ENCODE peak calls at places on chromosomes 13 and 19, in four cellular contexts. V is tibial nerve, L is lung, B is SK-N-SH. R is an unnamed sample. For H3K27me3, the result is how much of the 10 kb centered on the place peaks cover.

GRCh38 chr19:11020982-11021759 is 60.3 kb downstream of the SMARCA4 start:
- DNase-seq in L (no peak), V (no peak), B (no peak), R (no peak)

GRCh38 chr19:35149463-35149862 is 5.1 kb upstream of the FXYD5 start:
- DNase-seq in B (no peak), L (no peak), V (no peak), R (no peak)

GRCh38 chr13:26759907-26760834 is at the start of gene GPR12:
- DNase-seq in B (peak), L (no peak), V (no peak), R (no peak)

GRCh38 chr13:61727714-61728275 is 312.1 kb upstream of the PCDH20 start:
- DNase-seq in V (no peak), L (no peak), B (no peak), R (no peak)

GRCh38 chr19:2039082-2039958 is 11.7 kb downstream of the MKNK2 start:
- DNase-seq in L (no peak), V (no peak), B (no peak), R (no peak)

GRCh38 chr19:31354919-31355318 is 5.7 kb upstream of the TSHZ3 start:
- DNase-seq in V (no peak), B (no peak), L (no peak), R (no peak)

GRCh38 chr13:41137951-41138350 is 5.3 kb upstream of the KBTBD6 start:
- DNase-seq in V (no peak), B (no peak), L (no peak), R (no peak)

GRCh38 chr13:26946675-26947342 is 186.2 kb upstream of the GPR12 start:
- DNase-seq in L (no peak), V (no peak), B (peak), R (no peak)

GRCh38 chr19:33133438-33134031 is 1.6 kb downstream of the WDR88 start:
- DNase-seq in B (peak), V (no peak), L (no peak), R (no peak)

GRCh38 chr19:35518313-35518712 is 4.9 kb upstream of the DMKN start:
- DNase-seq in L (no peak), V (no peak), B (no peak), R (no peak)

GRCh38 chr13:67229438-67230242 is 496 bp downstream of the PCDH9 start:
- DNase-seq in V (no peak), L (no peak), B (peak), R (no peak)

GRCh38 chr13:75544681-75545333 is 4.8 kb upstream of the UCHL3 start:
- DNase-seq in B (no peak), L (no peak), V (no peak), R (no peak)

GRCh38 chr19:29211562-29212416 is 1.2 kb downstream of the UQCRFS1 start:
- DNase-seq in V (no peak), B (peak), L (peak), R (no peak)

GRCh38 chr19:4399871-4400768 is at the start of gene SH3GL1:
- DNase-seq in V (peak), B (peak), L (peak), R (peak)
- H3K27me3 ChIP-seq in V (under half), B (under half), L (under half), R (under half)

DNA sequence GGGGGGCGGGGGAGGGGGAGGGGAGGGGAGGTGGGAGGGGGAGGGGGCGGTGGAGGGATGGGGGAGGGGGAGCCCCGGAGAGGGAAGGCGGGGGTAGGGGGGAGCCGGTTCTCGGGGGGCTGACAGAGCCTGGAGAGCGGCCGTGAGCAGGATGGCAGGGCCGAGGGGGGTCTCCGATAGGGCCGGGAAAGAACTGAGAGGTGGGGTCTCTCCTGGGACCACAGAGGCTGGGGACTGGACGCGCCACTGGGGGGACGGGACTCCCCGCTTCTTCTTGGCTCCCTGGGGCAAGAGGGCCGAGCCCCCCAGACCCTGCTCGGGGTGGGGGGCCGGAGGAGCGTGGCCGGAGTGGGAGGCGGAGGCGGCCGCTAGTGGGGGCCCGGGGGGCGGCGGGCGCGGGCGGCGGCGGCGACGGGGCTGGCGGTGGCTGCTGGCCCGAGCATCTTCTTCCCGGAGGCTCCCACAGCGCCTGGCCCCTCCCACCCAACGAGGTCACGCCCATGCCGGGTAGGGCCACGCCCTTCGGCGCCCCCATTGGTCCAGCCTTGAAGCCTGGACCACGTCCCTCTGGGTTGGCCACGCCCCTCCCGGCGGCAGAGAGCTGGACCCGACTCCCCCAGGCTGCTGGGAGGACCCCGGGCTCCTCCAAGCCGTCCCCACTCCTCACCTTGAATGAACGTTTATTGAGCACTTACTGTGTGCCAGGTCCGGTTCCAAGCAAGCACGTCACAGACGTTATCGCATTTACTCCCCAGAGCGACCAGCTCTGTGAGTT is at the start of gene NOVA2:
- DNase-seq in L (peak), V (no peak), B (peak), R (no peak)
- H3K27me3 ChIP-seq in L (under half), V (under half), B (under half), R (half or more)

DNA sequence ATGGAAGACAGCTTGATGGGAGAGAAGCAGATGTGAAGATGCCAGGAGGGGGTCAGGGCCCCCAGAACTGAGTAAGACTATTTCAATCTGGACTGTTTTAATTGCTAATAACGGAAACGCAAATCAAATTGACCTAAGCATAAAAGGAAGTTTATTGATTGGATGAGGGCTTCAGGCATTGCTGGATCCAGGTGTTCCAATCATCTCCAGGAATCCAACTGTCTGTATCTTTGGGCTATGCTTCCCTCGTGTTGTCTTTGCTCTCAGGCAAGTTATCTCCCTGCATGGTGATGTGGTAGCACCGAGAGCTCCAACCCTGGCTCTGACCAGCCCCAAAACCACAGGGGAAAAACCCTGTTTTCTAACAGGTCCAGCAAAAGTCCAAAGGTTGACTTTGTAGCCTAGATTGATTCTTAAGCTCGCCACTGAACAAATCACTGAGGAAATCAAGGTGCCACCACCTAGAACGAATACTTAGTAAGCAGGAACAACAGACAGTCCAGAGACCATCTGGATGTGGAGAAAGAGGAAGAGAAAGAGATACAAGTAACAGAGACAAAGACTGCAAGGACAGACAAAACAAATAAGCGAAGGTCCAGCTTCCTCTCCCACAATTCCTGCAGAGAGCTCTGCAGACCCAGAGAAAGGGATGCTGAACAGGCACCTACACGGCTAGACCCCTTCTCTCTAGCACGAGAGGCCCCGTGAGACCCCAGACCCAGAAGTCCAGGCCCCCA is 1.2 kb upstream of the C19orf81 start:
- DNase-seq in L (no peak), B (no peak), V (no peak), R (no peak)
- H3K27me3 ChIP-seq in L (under half), B (under half), V (under half), R (under half)

GRCh38 chr13:20288561-20288960 is 56.4 kb upstream of the GJB6 start:
- DNase-seq in B (no peak), L (no peak), V (no peak), R (no peak)
- H3K27me3 ChIP-seq in B (under half), L (under half), V (under half), R (under half)

DNA sequence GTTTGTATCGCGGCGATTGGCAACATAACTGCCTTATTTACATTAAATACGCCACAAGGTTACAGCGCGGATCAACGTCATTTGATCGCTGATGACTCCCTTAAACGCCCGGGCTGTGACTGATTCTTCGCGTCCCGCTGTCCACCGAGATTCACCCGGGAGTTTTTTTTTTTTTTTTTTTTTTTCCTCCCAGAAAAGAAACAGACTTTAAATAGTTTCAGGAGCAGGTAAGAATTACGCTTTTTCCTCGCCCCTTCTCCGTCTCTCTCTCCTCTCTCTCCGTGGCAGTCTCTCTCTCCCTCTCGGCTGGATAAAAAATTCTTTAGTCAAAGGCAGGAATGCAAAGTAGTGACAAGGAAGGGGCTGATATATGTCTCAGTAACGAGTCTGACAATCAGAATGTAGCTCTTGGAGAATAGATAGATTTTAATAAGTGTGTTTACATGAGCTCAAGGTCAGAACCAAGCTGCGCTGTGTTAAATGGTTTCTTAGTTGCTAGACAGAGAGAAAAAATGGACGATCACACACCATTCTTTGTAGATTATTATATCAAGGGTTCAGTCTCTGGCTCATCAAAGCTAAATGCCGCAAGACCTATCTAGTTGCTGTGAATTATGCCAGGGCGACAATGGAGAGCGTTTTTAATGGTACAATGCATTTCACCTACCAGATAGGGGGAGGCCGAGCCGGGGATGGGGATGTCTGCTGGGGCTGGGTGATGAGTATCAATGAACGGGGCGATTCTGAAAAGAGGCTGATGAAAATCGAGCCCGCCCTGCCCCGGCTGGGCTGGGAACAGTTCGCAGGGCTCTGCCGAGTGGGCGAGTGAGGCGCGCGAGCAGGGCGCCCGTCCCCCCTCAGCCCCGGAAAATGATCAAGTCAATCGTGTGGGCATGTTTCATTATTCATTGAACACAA is 147.2 kb upstream of the ZNF536 start:
- DNase-seq in L (no peak), V (no peak), B (peak), R (no peak)
- H3K27me3 ChIP-seq in L (under half), V (under half), B (under half), R (half or more)

DNA sequence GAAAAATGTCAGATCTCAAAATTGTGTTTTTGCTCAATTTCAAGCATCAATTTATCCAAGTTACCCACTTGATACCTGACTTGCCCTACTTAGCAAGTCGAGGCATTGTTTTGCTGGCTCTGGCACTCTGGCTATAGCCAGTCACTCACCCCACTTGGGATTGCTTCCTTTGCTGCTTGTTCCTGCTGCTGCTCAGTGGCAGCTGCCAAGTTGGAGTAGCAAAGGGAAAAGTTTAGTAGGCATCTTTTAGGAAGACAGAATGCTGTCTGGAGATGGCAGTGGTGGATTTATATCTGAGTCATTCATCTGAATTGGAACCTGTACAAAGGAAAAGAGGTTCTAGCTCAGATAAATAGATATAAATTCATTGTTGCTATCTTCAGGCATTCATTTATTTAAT is 41.2 kb downstream of the PCCA start:
- DNase-seq in B (no peak), V (no peak), L (no peak), R (no peak)
- H3K27me3 ChIP-seq in B (under half), V (under half), L (under half), R (under half)